ENCODE peak calls at places on chromosomes 2 and 18, in nine cellular contexts. One of them, this sample, is unnamed.

GRCh38 chr2:159855153-159856140 is 57.4 kb upstream of the CD302 start:
- DNase-seq in upper lobe of left lung: no peak
- DNase-seq in NCI-H1417: no peak
- DNase-seq in endodermal cell: no peak
- DNase-seq in bronchial epithelial cell: peak; percentile 22
- DNase-seq in NCI-H69: peak; percentile 16
- DNase-seq in head of caudate nucleus: no peak
- DNase-seq in neural crest cell: no peak
- DNase-seq in caudate nucleus: no peak
- DNase-seq in this sample: no peak

GRCh38 chr2:144522741-144523605 is 3.1 kb upstream of the ZEB2 start:
- DNase-seq in upper lobe of left lung: peak; percentile 43
- DNase-seq in NCI-H1417: no peak
- DNase-seq in endodermal cell: peak; percentile 86
- DNase-seq in bronchial epithelial cell: no peak
- DNase-seq in NCI-H69: no peak
- DNase-seq in head of caudate nucleus: peak; percentile 59
- DNase-seq in neural crest cell: no peak
- DNase-seq in caudate nucleus: no peak
- DNase-seq in this sample: no peak

GRCh38 chr2:180133736-180134135 is 126.6 kb upstream of the CWC22 start:
- DNase-seq in upper lobe of left lung: no peak
- DNase-seq in NCI-H1417: no peak
- DNase-seq in endodermal cell: no peak
- DNase-seq in bronchial epithelial cell: peak; percentile 65
- DNase-seq in NCI-H69: peak; percentile 45
- DNase-seq in head of caudate nucleus: no peak
- DNase-seq in neural crest cell: no peak
- DNase-seq in caudate nucleus: no peak
- DNase-seq in this sample: no peak

GRCh38 chr2:105510761-105511669 is 112.2 kb upstream of the FHL2 start:
- DNase-seq in upper lobe of left lung: no peak
- DNase-seq in NCI-H1417: no peak
- DNase-seq in endodermal cell: no peak
- DNase-seq in bronchial epithelial cell: peak; percentile 67
- DNase-seq in NCI-H69: peak; percentile 2
- DNase-seq in head of caudate nucleus: no peak
- DNase-seq in neural crest cell: no peak
- DNase-seq in caudate nucleus: no peak
- DNase-seq in this sample: no peak

GRCh38 chr2:172395503-172395902 is 31.9 kb upstream of the ITGA6 start:
- DNase-seq in upper lobe of left lung: no peak
- DNase-seq in NCI-H1417: no peak
- DNase-seq in endodermal cell: no peak
- DNase-seq in bronchial epithelial cell: peak; percentile 59
- DNase-seq in NCI-H69: no peak
- DNase-seq in head of caudate nucleus: no peak
- DNase-seq in neural crest cell: no peak
- DNase-seq in caudate nucleus: no peak
- DNase-seq in this sample: no peak

GRCh38 chr2:96116424-96116878 is at the start of gene ADRA2B:
- DNase-seq in upper lobe of left lung: peak; percentile 95
- DNase-seq in NCI-H1417: peak; percentile 29
- DNase-seq in endodermal cell: peak; percentile 95
- DNase-seq in bronchial epithelial cell: peak; percentile 44
- DNase-seq in NCI-H69: peak; percentile 84
- DNase-seq in head of caudate nucleus: no peak
- DNase-seq in neural crest cell: no peak
- DNase-seq in caudate nucleus: no peak
- DNase-seq in this sample: no peak

GRCh38 chr2:171432969-171433762 is 624 bp downstream of the METTL8 start:
- DNase-seq in upper lobe of left lung: no peak
- DNase-seq in NCI-H1417: peak; percentile 56
- DNase-seq in endodermal cell: peak; percentile 64
- DNase-seq in bronchial epithelial cell: peak; percentile 88
- DNase-seq in NCI-H69: peak; percentile 82
- DNase-seq in head of caudate nucleus: peak; percentile 11
- DNase-seq in neural crest cell: no peak
- DNase-seq in caudate nucleus: no peak
- DNase-seq in this sample: no peak

GRCh38 chr2:106020821-106021316 is 173.2 kb downstream of the UXS1 start:
- DNase-seq in upper lobe of left lung: no peak
- DNase-seq in NCI-H1417: peak; percentile 68
- DNase-seq in endodermal cell: no peak
- DNase-seq in bronchial epithelial cell: no peak
- DNase-seq in NCI-H69: peak; percentile 86
- DNase-seq in head of caudate nucleus: peak; percentile 61
- DNase-seq in neural crest cell: no peak
- DNase-seq in caudate nucleus: no peak
- DNase-seq in this sample: no peak

GRCh38 chr2:53859354-53860159 is at the start of gene GPR75:
- DNase-seq in upper lobe of left lung: peak; percentile 89
- DNase-seq in NCI-H1417: peak; percentile 42
- DNase-seq in endodermal cell: peak; percentile 77
- DNase-seq in bronchial epithelial cell: peak; percentile 18
- DNase-seq in NCI-H69: no peak
- DNase-seq in head of caudate nucleus: peak; percentile 85
- DNase-seq in neural crest cell: no peak
- DNase-seq in caudate nucleus: peak; percentile 63
- DNase-seq in this sample: no peak

GRCh38 chr2:54411801-54412354 is 44.2 kb upstream of the SPTBN1 start:
- DNase-seq in upper lobe of left lung: no peak
- DNase-seq in NCI-H1417: no peak
- DNase-seq in endodermal cell: no peak
- DNase-seq in bronchial epithelial cell: no peak
- DNase-seq in NCI-H69: no peak
- DNase-seq in head of caudate nucleus: no peak
- DNase-seq in neural crest cell: no peak
- DNase-seq in caudate nucleus: no peak
- DNase-seq in this sample: no peak

GRCh38 chr2:232325324-232326273 is 53.0 kb upstream of the ALPP start:
- DNase-seq in upper lobe of left lung: no peak
- DNase-seq in NCI-H1417: peak; percentile 59
- DNase-seq in endodermal cell: peak; percentile 88
- DNase-seq in bronchial epithelial cell: no peak
- DNase-seq in NCI-H69: peak; percentile 21
- DNase-seq in head of caudate nucleus: peak; percentile 74
- DNase-seq in neural crest cell: peak; percentile 82
- DNase-seq in caudate nucleus: peak; percentile 25
- DNase-seq in this sample: peak; percentile 47

GRCh38 chr18:29501952-29502351 is 1325.0 kb upstream of the CDH2 start:
- DNase-seq in upper lobe of left lung: no peak
- DNase-seq in NCI-H1417: peak; percentile 12
- DNase-seq in endodermal cell: no peak
- DNase-seq in bronchial epithelial cell: peak; percentile 96
- DNase-seq in NCI-H69: no peak
- DNase-seq in head of caudate nucleus: no peak
- DNase-seq in neural crest cell: no peak
- DNase-seq in caudate nucleus: no peak
- DNase-seq in this sample: no peak

GRCh38 chr2:10864888-10865551 is 46.7 kb upstream of the KCNF1 start:
- DNase-seq in upper lobe of left lung: no peak
- DNase-seq in NCI-H1417: no peak
- DNase-seq in endodermal cell: no peak
- DNase-seq in bronchial epithelial cell: no peak
- DNase-seq in NCI-H69: no peak
- DNase-seq in head of caudate nucleus: peak; percentile 60
- DNase-seq in neural crest cell: no peak
- DNase-seq in caudate nucleus: peak; percentile 35
- DNase-seq in this sample: no peak

GRCh38 chr2:63902149-63902548 is 60.5 kb downstream of the UGP2 start:
- DNase-seq in upper lobe of left lung: no peak
- DNase-seq in NCI-H1417: no peak
- DNase-seq in endodermal cell: no peak
- DNase-seq in bronchial epithelial cell: no peak
- DNase-seq in NCI-H69: no peak
- DNase-seq in head of caudate nucleus: no peak
- DNase-seq in neural crest cell: no peak
- DNase-seq in caudate nucleus: no peak
- DNase-seq in this sample: no peak

This sample was measured in activated B cell treated with CpG ODN at 0.5 μM for 24 hours.